ENCODE peak calls at places on chromosomes 16 and 17, in ten cellular contexts. H is spleen, Q is body of pancreas, N is H54, E is breast epithelium, P is K562, I is Peyer's patch, X is NB4, R is suprapubic skin, G is esophagus squamous epithelium. M is an unnamed sample.

GRCh38 chr16:89443727-89444084 is 46.7 kb downstream of the ANKRD11 start:
- DNase-seq in N (no peak), H (peak), G (no peak), I (no peak), E (peak), R (no peak), X (no peak), Q (peak), P (no peak), M (no peak)

GRCh38 chr16:64590516-64590915 is 531.3 kb downstream of the CDH11 start:
- DNase-seq in H (no peak), I (no peak), R (no peak), P (no peak), Q (no peak), X (no peak), G (no peak), N (no peak), E (no peak), M (no peak)

GRCh38 chr17:17636456-17636855 is 44.8 kb upstream of the RAI1 start:
- DNase-seq in R (no peak), I (no peak), N (no peak), X (no peak), E (no peak), G (no peak), Q (no peak), H (no peak), P (no peak), M (no peak)

GRCh38 chr16:15487336-15488284 is 53.2 kb downstream of the BMERB1 start:
- DNase-seq in X (no peak), I (peak), G (no peak), N (no peak), P (peak), Q (no peak), E (no peak), R (no peak), H (no peak), M (no peak)

GRCh38 chr17:10089221-10089799 is 109.1 kb downstream of the GAS7 start:
- DNase-seq in R (peak), H (no peak), I (no peak), G (no peak), E (no peak), N (no peak), P (no peak), Q (no peak), X (no peak), M (no peak)

GRCh38 chr17:12739500-12739899 is 49.8 kb upstream of the ARHGAP44 start:
- DNase-seq in N (no peak), X (no peak), H (no peak), Q (no peak), R (no peak), E (no peak), P (no peak), G (no peak), I (no peak), M (no peak)

GRCh38 chr16:57813466-57813865 is 11.2 kb upstream of the KIFC3 start:
- DNase-seq in H (no peak), X (no peak), R (no peak), I (no peak), Q (no peak), P (no peak), E (no peak), N (no peak), G (no peak), M (no peak)

GRCh38 chr17:66903781-66904180 is 60.7 kb upstream of the CACNG4 start:
- DNase-seq in H (peak), I (no peak), G (no peak), R (no peak), X (no peak), P (no peak), Q (no peak), N (no peak), E (no peak), M (no peak)

GRCh38 chr17:57949649-57950048 is 5.6 kb downstream of the CUEDC1 start:
- DNase-seq in E (no peak), H (no peak), R (no peak), P (no peak), G (no peak), I (no peak), Q (no peak), X (peak), N (no peak), M (no peak)

GRCh38 chr16:22092143-22092933 is at the start of gene VWA3A:
- DNase-seq in N (no peak), E (no peak), H (no peak), P (no peak), G (no peak), R (no peak), I (no peak), X (no peak), Q (peak), M (no peak)

GRCh38 chr16:46583036-46583435 is 38.1 kb downstream of the SHCBP1 start:
- DNase-seq in N (no peak), I (no peak), E (no peak), Q (no peak), X (no peak), P (no peak), G (no peak), H (no peak), R (no peak), M (peak)

GRCh38 chr17:18008496-18009268 is 30.3 kb downstream of the ATPAF2 start:
- DNase-seq in H (no peak), I (no peak), P (no peak), Q (no peak), R (no peak), G (no peak), X (no peak), E (no peak), N (peak), M (no peak)

GRCh38 chr17:39846205-39846604 is 17.9 kb downstream of the IKZF3 start:
- DNase-seq in N (no peak), P (no peak), I (no peak), G (no peak), Q (no peak), R (no peak), H (no peak), E (no peak), X (no peak), M (no peak)

GRCh38 chr17:69499301-69499700 is 84.8 kb downstream of the MAP2K6 start:
- DNase-seq in R (no peak), P (no peak), I (no peak), H (no peak), N (no peak), Q (no peak), E (no peak), X (no peak), G (no peak), M (no peak)

GRCh38 chr16:2963074-2963610 is 933 bp upstream of the KREMEN2 start:
- DNase-seq in N (no peak), X (peak), R (peak), I (no peak), G (no peak), P (peak), E (no peak), Q (no peak), H (peak), M (no peak)

GRCh38 chr17:51612692-51613091 is 352.3 kb downstream of the UTP18 start:
- DNase-seq in N (no peak), E (no peak), I (no peak), X (no peak), H (no peak), P (no peak), R (no peak), G (no peak), Q (no peak), M (no peak)

GRCh38 chr17:60525347-60525623 is 757 bp downstream of the APPBP2 start:
- DNase-seq in N (no peak), E (no peak), I (peak), X (no peak), Q (peak), H (no peak), P (no peak), R (no peak), G (no peak), M (no peak)

GRCh38 chr17:21363776-21364642 is 12.1 kb upstream of the KCNJ12 start:
- DNase-seq in X (no peak), P (no peak), G (no peak), N (no peak), R (no peak), H (no peak), Q (no peak), I (no peak), E (no peak), M (no peak)

GRCh38 chr16:2967721-2968161 is 1.4 kb upstream of the PAQR4 start:
- DNase-seq in E (no peak), H (peak), P (no peak), X (no peak), N (no peak), Q (no peak), G (no peak), I (no peak), R (no peak), M (no peak)

GRCh38 chr16:57008440-57008839 is 19.1 kb downstream of the NLRC5 start:
- DNase-seq in H (no peak), Q (no peak), I (no peak), G (no peak), R (no peak), E (no peak), N (no peak), P (no peak), X (no peak), M (no peak)

GRCh38 chr16:70481929-70482536 is 27.6 kb downstream of the FCSK start:
- DNase-seq in I (no peak), P (no peak), X (no peak), N (peak), H (no peak), Q (no peak), E (no peak), R (no peak), G (no peak), M (no peak)

GRCh38 chr17:48596735-48597491 is 3.3 kb upstream of the HOXB5 start:
- DNase-seq in E (no peak), Q (no peak), G (no peak), N (no peak), H (peak), R (no peak), I (peak), X (no peak), P (no peak), M (no peak)
- TF ChIP-seq POLR2A in E (no peak), Q (no peak), G (no peak), N (peak), H (no peak), R (no peak), I (no peak), X (no peak), P (no peak), M (no peak)

DNA sequence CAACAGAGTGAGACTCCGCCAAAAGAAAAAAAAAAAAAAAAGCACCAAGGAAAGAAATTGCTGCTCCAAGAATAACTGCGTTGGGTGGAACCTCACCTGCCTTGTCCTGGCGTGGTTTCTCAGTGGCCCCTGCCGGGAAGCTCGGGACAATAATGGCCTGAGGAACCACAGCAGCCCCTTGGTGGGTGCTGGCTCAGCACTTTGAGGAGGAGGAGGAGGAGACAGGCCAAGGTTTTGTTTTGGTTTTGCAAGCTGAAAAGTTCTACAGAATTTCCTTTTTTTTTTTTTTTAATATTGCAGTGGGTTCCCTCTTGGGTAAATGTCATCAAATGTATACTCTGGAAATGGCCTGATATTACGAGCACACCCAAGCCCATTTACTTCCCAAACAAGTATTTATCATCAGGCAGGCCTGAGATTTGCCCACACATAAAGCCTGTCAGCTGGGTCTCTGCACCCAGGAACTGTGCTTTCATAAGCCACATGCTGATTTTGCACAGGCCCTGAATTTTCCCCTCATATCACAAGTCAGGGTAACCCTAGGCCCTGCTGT is 78.3 kb downstream of the SOCS1 start:
- DNase-seq in P (no peak), Q (no peak), G (no peak), N (no peak), E (no peak), H (no peak), R (no peak), X (no peak), I (no peak), M (no peak)
- TF ChIP-seq POLR2A in P (no peak), Q (no peak), G (no peak), N (no peak), E (no peak), H (no peak), R (no peak), X (no peak), I (no peak), M (no peak)

GRCh38 chr16:1917056-1917664 is 1.1 kb downstream of the HS3ST6 start:
- DNase-seq in I (no peak), Q (no peak), H (no peak), R (no peak), G (no peak), E (no peak), X (no peak), P (no peak), N (no peak), M (no peak)

GRCh38 chr16:1914759-1915387 is 3.3 kb downstream of the HS3ST6 start:
- DNase-seq in R (no peak), N (no peak), G (no peak), I (no peak), P (no peak), X (no peak), Q (no peak), H (no peak), E (no peak), M (no peak)

GRCh38 chr16:1916654-1916990 is 1.6 kb downstream of the HS3ST6 start:
- DNase-seq in N (no peak), G (no peak), Q (no peak), E (no peak), X (no peak), R (no peak), H (no peak), I (no peak), P (no peak), M (no peak)

GRCh38 chr16:1917665-1918111 is 527 bp downstream of the HS3ST6 start:
- DNase-seq in I (no peak), E (no peak), H (no peak), N (no peak), Q (no peak), X (no peak), R (no peak), P (no peak), G (no peak), M (no peak)

DNA sequence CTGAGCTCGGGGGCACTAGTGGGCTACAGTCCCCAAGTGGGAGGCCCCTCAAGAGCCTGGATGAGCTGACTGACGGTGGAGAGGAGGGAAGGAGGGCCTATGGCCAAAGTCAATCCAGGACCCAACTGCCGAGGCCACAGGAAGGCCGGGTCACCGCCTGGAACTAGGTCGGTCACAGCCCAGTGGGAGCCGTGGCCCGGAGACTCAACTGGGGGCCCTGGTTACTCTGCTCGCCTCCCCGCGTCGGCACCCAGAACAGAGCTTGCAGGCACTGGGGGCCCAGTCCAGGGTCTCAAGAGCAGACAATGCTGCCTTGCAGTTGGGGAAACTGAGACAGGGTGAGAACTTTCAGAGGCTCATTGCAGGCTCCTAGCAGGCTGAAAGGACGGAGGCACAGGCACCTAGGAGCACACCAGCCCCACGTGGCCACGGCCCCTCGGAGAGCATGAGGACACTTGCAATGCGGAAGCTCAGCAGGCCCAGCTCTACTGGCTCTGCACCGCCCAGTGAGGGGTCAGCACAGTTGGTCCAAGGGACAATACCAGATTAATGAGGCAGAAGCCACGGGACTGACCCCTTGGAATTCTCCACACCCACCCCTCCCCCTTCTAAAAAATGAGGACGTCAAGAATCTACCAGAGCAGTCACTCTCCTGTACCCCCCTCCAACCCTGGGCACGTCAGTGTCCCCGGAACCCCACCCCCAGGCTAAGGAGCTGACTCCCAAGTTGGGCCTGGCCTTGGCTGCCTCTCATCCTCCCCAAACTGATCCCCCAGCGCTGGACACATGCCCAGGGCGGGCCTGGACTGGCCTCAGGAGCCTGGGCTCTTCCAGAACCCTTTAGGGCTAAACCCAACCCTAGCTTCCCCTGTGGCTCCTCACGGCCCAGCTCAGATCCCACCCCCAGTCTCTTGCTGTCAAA is 2.2 kb downstream of the HS3ST6 start:
- DNase-seq in R (no peak), H (no peak), P (no peak), I (no peak), Q (no peak), N (no peak), G (no peak), X (no peak), E (no peak), M (no peak)
- TF ChIP-seq POLR2A in R (no peak), H (no peak), P (no peak), I (no peak), Q (no peak), N (no peak), G (no peak), X (no peak), E (no peak), M (no peak)

DNA sequence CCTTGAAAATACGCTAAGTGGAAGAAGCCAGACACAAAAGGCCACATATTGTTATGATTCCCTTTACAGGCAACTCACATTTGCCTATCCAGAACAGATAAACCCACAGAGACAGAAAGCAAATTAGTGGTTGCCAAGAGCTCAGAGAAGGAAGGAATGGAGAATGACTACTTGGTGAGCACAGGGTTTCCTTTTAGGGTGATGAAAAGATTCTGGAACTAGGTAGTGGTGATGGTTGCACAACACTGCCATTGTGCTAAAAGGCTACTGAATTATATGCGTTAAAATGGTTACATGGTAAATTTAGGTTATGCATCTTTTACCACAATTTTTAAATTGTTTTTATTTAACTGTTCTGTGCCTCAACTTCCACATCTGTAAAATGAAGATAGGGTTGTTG is 4.4 kb downstream of the COPRS start:
- DNase-seq in P (no peak), H (no peak), N (no peak), E (no peak), X (peak), R (no peak), G (no peak), I (no peak), Q (no peak), M (no peak)
- TF ChIP-seq POLR2A in P (no peak), H (no peak), N (no peak), E (no peak), X (no peak), R (no peak), G (no peak), I (no peak), Q (no peak), M (no peak)

GRCh38 chr16:30658731-30659506 is 688 bp downstream of the FBRS start:
- DNase-seq in X (peak), N (peak), E (no peak), H (peak), Q (peak), I (peak), G (peak), R (peak), P (no peak), M (peak)
- TF ChIP-seq POLR2A in X (no peak), N (no peak), E (no peak), H (no peak), Q (peak), I (peak), G (no peak), R (no peak), P (no peak), M (no peak)

DNA sequence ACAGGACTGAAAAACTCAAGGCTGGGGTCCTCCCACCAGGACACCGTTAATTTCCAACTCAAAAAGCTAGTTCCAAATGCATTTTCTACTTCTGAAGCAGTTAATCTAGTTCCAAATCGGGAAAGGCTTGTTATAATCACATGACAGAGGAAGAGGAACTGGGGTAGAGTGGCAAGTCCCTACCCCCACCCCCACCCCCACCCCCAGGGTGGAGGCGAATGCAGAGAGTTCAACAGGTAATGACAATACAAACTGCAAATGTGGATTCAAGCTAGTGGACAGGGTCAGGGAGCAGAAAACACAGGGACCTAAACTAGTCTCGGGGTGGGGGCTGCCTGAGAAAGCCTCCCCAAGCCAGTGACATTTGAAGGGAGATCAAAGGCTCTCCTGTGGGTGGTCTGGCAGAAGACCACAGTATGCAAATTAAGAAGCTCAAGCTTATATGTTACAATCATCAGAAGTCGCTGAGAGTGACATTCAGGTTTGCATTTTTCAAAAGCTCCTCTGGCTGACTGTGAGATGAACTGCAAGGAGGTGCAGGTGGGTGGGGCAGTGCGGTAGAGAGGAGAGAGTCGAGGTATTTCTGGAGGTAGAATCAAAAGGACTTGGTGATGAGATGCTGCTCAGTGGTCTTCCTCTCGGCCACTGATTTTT is 56.4 kb upstream of the SLC25A19 start:
- DNase-seq in X (peak), I (peak), N (no peak), Q (no peak), G (no peak), P (peak), H (peak), E (no peak), R (no peak), M (no peak)
- TF ChIP-seq POLR2A in X (no peak), I (no peak), N (no peak), Q (no peak), G (no peak), P (no peak), H (no peak), E (no peak), R (no peak), M (no peak)

GRCh38 chr17:44689492-44690217 is at the start of gene CCDC43:
- DNase-seq in R (peak), H (peak), I (peak), X (peak), N (peak), G (peak), P (peak), E (peak), Q (peak), M (peak)
- TF ChIP-seq POLR2A in R (no peak), H (no peak), I (peak), X (peak), N (no peak), G (no peak), P (peak), E (peak), Q (peak), M (peak)

GRCh38 chr17:63685578-63685977 is 14.3 kb downstream of the LIMD2 start:
- DNase-seq in X (no peak), P (no peak), N (no peak), H (no peak), R (no peak), Q (no peak), E (no peak), I (no peak), G (no peak), M (no peak)
- TF ChIP-seq POLR2A in X (no peak), P (no peak), N (no peak), H (no peak), R (no peak), Q (no peak), E (no peak), I (no peak), G (no peak), M (no peak)